ENCODE peak calls at places on chromosomes 3 and 15, in four cellular contexts. P is astrocyte, O is hepatocyte, I is HCT116. R is an unnamed sample.

GRCh38 chr3:134791992-134792391 is 3.1 kb upstream of the EPHB1 start:
- DNase-seq in P (no peak), O (no peak), I (no peak), R (no peak)

GRCh38 chr3:66211779-66212178 is 9.0 kb upstream of the SLC25A26 start:
- DNase-seq in P (no peak), O (no peak), I (no peak), R (no peak)

GRCh38 chr3:198043149-198043548 is 83.1 kb downstream of the LMLN start:
- DNase-seq in P (no peak), O (no peak), I (no peak), R (no peak)

GRCh38 chr15:78697449-78697848 is 56.4 kb upstream of the CHRNB4 start:
- DNase-seq in P (no peak), O (no peak), I (no peak), R (no peak)

GRCh38 chr15:95826831-95827230 is 503.7 kb upstream of the NR2F2 start:
- DNase-seq in P (no peak), O (peak; percentile 17), I (no peak), R (no peak)

GRCh38 chr3:43948013-43948412 is 257.3 kb downstream of the ABHD5 start:
- DNase-seq in P (peak; percentile 42), O (no peak), I (no peak), R (no peak)

GRCh38 chr15:25246641-25247417 is 192.0 kb downstream of the UBE3A start:
- DNase-seq in P (no peak), O (no peak), I (no peak), R (no peak)

GRCh38 chr3:112767177-112767576 is 79.5 kb downstream of the CD200R1L start:
- DNase-seq in P (no peak), O (no peak), I (no peak), R (no peak)

GRCh38 chr3:55484191-55484644 is 2.9 kb downstream of the WNT5A start:
- DNase-seq in P (no peak), O (peak; percentile 37), I (no peak), R (no peak)

GRCh38 chr3:56042326-56042951 is 425.8 kb downstream of the ERC2 start:
- DNase-seq in P (peak; percentile 50), O (peak; percentile 64), I (no peak), R (peak; percentile 50)

GRCh38 chr3:124887177-124887995 is at the start of gene ITGB5:
- DNase-seq in P (peak; percentile 64), O (peak; percentile 91), I (peak; percentile 29), R (peak; percentile 56)

GRCh38 chr3:118968111-118968510 is 66.5 kb downstream of the IGSF11 start:
- DNase-seq in P (no peak), O (no peak), I (no peak), R (no peak)

GRCh38 chr3:79125313-79125984 is 642.3 kb downstream of the ROBO1 start:
- DNase-seq in P (no peak), O (no peak), I (no peak), R (no peak)

GRCh38 chr15:41932939-41933725 is 39.2 kb downstream of the EHD4 start:
- DNase-seq in P (no peak), O (no peak), I (no peak), R (no peak)

GRCh38 chr3:72329354-72329753 is 518.9 kb downstream of the SHQ1 start:
- DNase-seq in P (no peak), O (peak; percentile 44), I (no peak), R (no peak)

GRCh38 chr3:188269040-188269439 is 115.1 kb downstream of the LPP start:
- DNase-seq in P (no peak), O (no peak), I (no peak), R (no peak)

GRCh38 chr3:38267689-38268477 is 2.3 kb downstream of the SLC22A13 start:
- DNase-seq in P (no peak), O (no peak), I (no peak), R (no peak)
- H3K4me1 ChIP-seq in P (no peaks in the 10 kb centered on the region), O (no peaks in the 10 kb centered on the region), I (no peaks in the 10 kb centered on the region), R (no peaks in the 10 kb centered on the region)

GRCh38 chr3:13461169-13462124 is 18.7 kb upstream of the HDAC11 start:
- DNase-seq in P (no peak), O (peak; percentile 79), I (peak; percentile 66), R (no peak)
- H3K4me2 ChIP-seq in P (no peak overlapping the region), O (no peak overlapping the region), I (no peak overlapping the region), R (no peak overlapping the region)

GRCh38 chr15:31349233-31350141 is 22.9 kb downstream of the KLF13 start:
- DNase-seq in P (no peak), O (no peak), I (no peak), R (no peak)

GRCh38 chr15:31347981-31348803 is 21.6 kb downstream of the KLF13 start:
- DNase-seq in P (no peak), O (no peak), I (no peak), R (no peak)

GRCh38 chr15:31345606-31346366 is 19.2 kb downstream of the KLF13 start:
- DNase-seq in P (no peak), O (no peak), I (no peak), R (no peak)

GRCh38 chr15:31346367-31347066 is 19.9 kb downstream of the KLF13 start:
- DNase-seq in P (no peak), O (no peak), I (no peak), R (no peak)

GRCh38 chr15:31347067-31347975 is 20.7 kb downstream of the KLF13 start:
- DNase-seq in P (no peak), O (no peak), I (no peak), R (no peak)
- H4K20me1 ChIP-seq in P (peaks cover 100% of the 10 kb centered on the region), O (peaks cover 98% of the 10 kb centered on the region), I (no peaks in the 10 kb centered on the region), R (no peaks in the 10 kb centered on the region)

GRCh38 chr3:142926368-142926944 is 37.0 kb downstream of the PAQR9 start:
- DNase-seq in P (no peak), O (no peak), I (no peak), R (no peak)
- H3K4me1 ChIP-seq in P (no peaks in the 10 kb centered on the region), O (no peaks in the 10 kb centered on the region), I (peaks cover 4% of the 10 kb centered on the region), R (no peaks in the 10 kb centered on the region)

DNA sequence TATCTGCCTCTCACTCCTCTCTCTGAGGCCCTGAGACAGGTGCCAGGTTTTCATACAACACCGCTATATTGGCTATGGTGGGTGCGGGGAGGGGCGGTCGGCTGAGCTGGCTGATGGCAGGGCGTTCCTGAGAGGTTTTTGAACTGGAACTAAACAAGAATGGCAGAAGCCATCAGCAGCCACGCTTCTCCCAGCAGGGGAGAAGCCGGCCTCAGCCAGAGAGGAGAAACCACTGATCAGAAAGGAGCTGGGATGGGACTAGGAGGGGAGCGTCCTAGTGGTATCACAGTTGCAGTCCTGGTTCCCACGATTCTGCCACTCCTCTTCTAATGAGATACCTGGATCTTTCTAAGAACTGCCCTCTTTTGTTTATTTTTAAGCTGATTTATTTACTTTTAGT is 89.8 kb upstream of the PRR23E start:
- DNase-seq in P (no peak), O (no peak), I (no peak), R (no peak)
- H3K4me2 ChIP-seq in P (no peak overlapping the region), O (no peak overlapping the region), I (no peak overlapping the region), R (no peak overlapping the region)

DNA sequence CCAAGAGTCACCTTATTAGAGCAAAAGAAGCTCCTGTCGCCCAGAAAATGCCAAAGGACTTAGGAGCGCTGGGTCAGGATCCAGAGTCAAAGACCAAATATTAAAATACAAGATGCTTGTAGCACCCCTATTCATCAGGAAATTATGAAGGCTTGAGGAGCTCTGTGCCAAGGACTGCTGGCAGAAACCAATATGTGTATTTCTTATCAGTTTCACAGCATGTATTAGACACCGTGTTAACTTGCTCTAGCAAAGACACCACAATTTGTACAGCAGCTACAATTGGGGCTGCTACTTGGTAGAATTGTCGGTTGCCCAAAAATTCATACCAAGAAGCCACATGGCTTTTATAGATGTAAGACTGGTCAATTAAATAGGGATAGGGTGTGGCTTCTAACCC is 128.8 kb downstream of the CD47 start:
- DNase-seq in P (no peak), O (no peak), I (no peak), R (no peak)
- H4K20me1 ChIP-seq in P (no peaks in the 10 kb centered on the region), O (no peaks in the 10 kb centered on the region), I (no peaks in the 10 kb centered on the region), R (no peaks in the 10 kb centered on the region)

GRCh38 chr15:90557147-90557546 is 27.4 kb downstream of the CRTC3 start:
- DNase-seq in P (no peak), O (no peak), I (no peak), R (no peak)

GRCh38 chr15:90552162-90552928 is 22.6 kb downstream of the CRTC3 start:
- DNase-seq in P (peak; percentile 95), O (no peak), I (no peak), R (no peak)

GRCh38 chr15:90552929-90553211 is 23.1 kb downstream of the CRTC3 start:
- DNase-seq in P (no peak), O (no peak), I (no peak), R (no peak)

GRCh38 chr15:90550919-90551318 is 21.2 kb downstream of the CRTC3 start:
- DNase-seq in P (no peak), O (no peak), I (no peak), R (no peak)

GRCh38 chr15:90553248-90553745 is 23.6 kb downstream of the CRTC3 start:
- DNase-seq in P (peak; percentile 74), O (no peak), I (no peak), R (no peak)
- H3K4me1 ChIP-seq in P (peaks cover 41% of the 10 kb centered on the region), O (peaks cover 24% of the 10 kb centered on the region), I (no peaks in the 10 kb centered on the region), R (no peaks in the 10 kb centered on the region)

DNA sequence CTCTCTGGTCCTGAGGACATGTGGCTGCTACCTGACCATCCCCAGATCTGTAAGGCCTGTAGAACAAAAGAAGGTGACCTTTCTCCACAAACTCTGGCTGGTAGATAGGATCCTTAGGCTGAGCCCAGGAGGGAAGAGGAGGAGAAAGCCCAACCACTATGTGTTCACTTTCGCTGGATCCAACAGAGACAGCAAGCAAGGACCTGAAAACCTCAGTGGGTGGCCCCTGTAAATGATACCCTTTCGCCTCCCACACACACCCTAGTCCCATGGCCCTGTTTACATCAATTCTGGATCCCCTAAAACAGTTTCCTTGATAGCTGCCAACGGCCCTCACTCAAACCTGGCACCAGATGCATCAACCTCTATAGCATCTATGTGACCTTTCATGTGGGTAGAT is 22.4 kb downstream of the CCDC12 start:
- DNase-seq in P (no peak), O (no peak), I (no peak), R (no peak)
- H3K4me2 ChIP-seq in P (no peak overlapping the region), O (no peak overlapping the region), I (no peak overlapping the region), R (no peak overlapping the region)

GRCh38 chr3:150411971-150412370 is 3.9 kb downstream of the TSC22D2 start:
- DNase-seq in P (no peak), O (no peak), I (no peak), R (no peak)
- H4K20me1 ChIP-seq in P (peaks cover 80% of the 10 kb centered on the region), O (peaks cover 78% of the 10 kb centered on the region), I (peaks cover 29% of the 10 kb centered on the region), R (peaks cover 58% of the 10 kb centered on the region)

DNA sequence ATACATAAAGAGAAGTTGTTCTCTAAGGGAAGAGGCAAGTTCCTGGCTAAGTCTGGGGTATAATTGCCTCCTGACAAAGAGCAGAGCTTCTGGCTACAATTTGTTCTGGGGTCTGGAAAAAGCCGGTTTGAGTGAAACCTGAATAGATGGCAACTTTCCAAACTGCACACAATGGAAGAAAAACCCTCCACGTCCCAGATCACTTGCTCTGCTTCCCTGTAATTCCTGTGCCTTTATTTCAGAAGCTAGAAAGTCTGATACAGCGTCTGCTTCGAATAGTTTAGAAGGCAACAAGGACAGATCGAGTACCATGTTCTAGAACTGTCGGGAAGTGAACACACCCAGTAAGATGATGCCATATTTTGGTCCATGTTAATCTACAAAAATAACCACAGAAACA is 1.6 kb upstream of the WDR82 start:
- DNase-seq in P (peak; percentile 52), O (peak; percentile 68), I (no peak), R (no peak)
- H3K4me1 ChIP-seq in P (peaks cover 25% of the 10 kb centered on the region), O (peaks cover 67% of the 10 kb centered on the region), I (peaks cover 53% of the 10 kb centered on the region), R (peaks cover 22% of the 10 kb centered on the region)

R was measured in PC-9.